ENCODE peak calls at places on chromosome 16, in seven cellular contexts. S, H, L, F, N, W and O are unnamed samples.

GRCh38 chr16:86680661-86681439 is 102.5 kb downstream of the FOXL1 start:
- DNase-seq in H (no peak), L (no peak), S (no peak), F (no peak), N (no peak), W (no peak), O (no peak)

GRCh38 chr16:84065536-84066132 is 23.0 kb upstream of the SLC38A8 start:
- DNase-seq in W (peak), N (peak), S (peak), L (no peak), F (peak), H (no peak), O (no peak)

GRCh38 chr16:25676820-25677219 is 14.9 kb upstream of the HS3ST4 start:
- DNase-seq in N (no peak), S (no peak), F (no peak), H (no peak), W (no peak), L (no peak), O (no peak)

GRCh38 chr16:48831081-48831722 is 221.2 kb upstream of the N4BP1 start:
- DNase-seq in N (peak), H (no peak), L (no peak), F (no peak), W (no peak), S (no peak), O (no peak)

GRCh38 chr16:68529608-68529930 is 9.5 kb upstream of the ZFP90 start:
- DNase-seq in W (no peak), H (no peak), F (no peak), L (no peak), N (no peak), S (no peak), O (no peak)

GRCh38 chr16:57316390-57317017 is 32.0 kb upstream of the PLLP start:
- DNase-seq in S (peak), W (peak), N (no peak), H (no peak), F (peak), L (no peak), O (no peak)

GRCh38 chr16:24282129-24282528 is 26.0 kb downstream of the CACNG3 start:
- DNase-seq in L (no peak), N (no peak), W (no peak), F (no peak), H (no peak), S (no peak), O (no peak)

GRCh38 chr16:49018259-49018931 is 263.2 kb downstream of the CBLN1 start:
- DNase-seq in L (no peak), W (no peak), N (no peak), H (no peak), F (no peak), S (no peak), O (no peak)

GRCh38 chr16:89507834-89508590 is at the start of gene SPG7:
- DNase-seq in L (peak), W (peak), S (peak), F (peak), N (peak), H (peak), O (peak)

GRCh38 chr16:66717776-66718175 is 21.2 kb upstream of the CMTM4 start:
- DNase-seq in S (no peak), N (no peak), F (no peak), W (no peak), L (no peak), H (no peak), O (no peak)

GRCh38 chr16:22843856-22844255 is 29.9 kb downstream of the HS3ST2 start:
- DNase-seq in N (no peak), F (no peak), S (no peak), H (no peak), L (no peak), W (no peak), O (no peak)

GRCh38 chr16:68355447-68356248 is 44.8 kb downstream of the PRMT7 start:
- DNase-seq in N (no peak), W (no peak), S (no peak), H (peak), F (no peak), L (no peak), O (no peak)

GRCh38 chr16:59597269-59597668 is 863.2 kb upstream of the GOT2 start:
- DNase-seq in F (peak), W (no peak), N (no peak), S (no peak), L (no peak), H (no peak), O (no peak)

GRCh38 chr16:78113258-78113657 is 13.8 kb downstream of the WWOX start:
- DNase-seq in N (no peak), F (no peak), H (no peak), W (no peak), S (no peak), L (no peak), O (no peak)

GRCh38 chr16:71542377-71542776 is 16.2 kb downstream of the CHST4 start:
- DNase-seq in F (peak), S (no peak), W (peak), L (peak), N (peak), H (peak), O (peak)

GRCh38 chr16:89727406-89728120 is 6.2 kb downstream of the ZNF276 start:
- DNase-seq in H (no peak), N (peak), L (no peak), F (no peak), S (no peak), W (no peak), O (no peak)

GRCh38 chr16:83971165-83972130 is 3.4 kb downstream of the NECAB2 start:
- DNase-seq in S (no peak), H (no peak), N (no peak), F (no peak), W (no peak), L (no peak), O (no peak)

GRCh38 chr16:83356266-83356665 is 451.5 kb upstream of the HSBP1 start:
- DNase-seq in L (no peak), N (peak), W (no peak), F (peak), S (peak), H (peak), O (no peak)

GRCh38 chr16:15777533-15778203 is 79.2 kb downstream of the MYH11 start:
- DNase-seq in H (peak), W (peak), F (peak), S (peak), N (no peak), L (no peak), O (no peak)
- TF ChIP-seq CTCF in H (peak), W (no peak), F (peak), S (peak), N (peak), L (no peak), O (no peak)

DNA sequence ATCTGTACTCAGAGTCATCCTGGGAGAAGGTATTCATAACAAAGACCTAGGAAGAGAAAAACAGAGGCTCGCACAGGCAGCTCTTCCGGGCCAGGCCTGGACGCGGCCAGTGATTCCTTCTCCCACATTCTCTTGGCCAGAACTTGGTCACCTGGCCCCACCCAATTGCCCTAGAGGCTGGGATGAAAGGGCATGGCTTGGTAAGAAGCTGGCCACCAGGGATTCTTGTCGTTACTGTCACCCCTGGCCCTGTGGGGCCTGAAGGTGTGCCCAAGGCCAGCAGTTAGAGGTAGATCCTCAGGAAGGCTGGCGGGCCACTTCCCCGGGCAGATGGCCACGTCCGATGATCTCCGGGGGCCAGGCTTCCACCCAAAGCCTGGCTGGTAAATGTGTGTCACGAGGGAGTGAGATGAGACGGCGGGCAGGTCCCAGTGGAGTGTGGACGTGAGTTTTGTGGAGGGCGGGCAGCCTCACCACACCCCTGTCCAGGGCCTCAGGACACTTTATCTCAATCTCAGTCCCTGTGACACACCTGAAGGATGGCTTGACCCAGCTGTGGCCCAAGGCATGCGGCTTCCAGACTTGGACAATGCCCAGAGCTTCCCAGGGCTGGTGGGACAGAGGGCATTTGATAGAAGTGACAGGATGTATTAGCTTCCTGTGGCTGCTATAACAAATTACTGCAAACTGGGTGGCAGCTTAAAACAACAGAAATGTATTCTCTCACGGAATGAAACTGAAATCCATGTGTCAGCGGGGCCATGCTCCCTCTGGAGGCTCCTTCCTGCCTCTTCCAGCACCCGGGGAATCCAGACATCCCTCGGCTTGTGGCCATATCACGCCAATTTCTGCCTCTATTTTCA is 66.3 kb upstream of the GSE1 start:
- DNase-seq in S (no peak), F (no peak), W (no peak), N (no peak), L (no peak), H (no peak), O (no peak)
- TF ChIP-seq CTCF in S (peak), F (no peak), W (no peak), N (peak), L (no peak), H (no peak), O (no peak)

GRCh38 chr16:58346831-58347371 is 45.4 kb upstream of the GINS3 start:
- DNase-seq in F (no peak), H (no peak), N (no peak), S (no peak), L (no peak), W (no peak), O (no peak)

GRCh38 chr16:58348986-58349385 is 43.3 kb upstream of the GINS3 start:
- DNase-seq in L (no peak), F (no peak), S (no peak), H (no peak), N (no peak), W (no peak), O (no peak)

DNA sequence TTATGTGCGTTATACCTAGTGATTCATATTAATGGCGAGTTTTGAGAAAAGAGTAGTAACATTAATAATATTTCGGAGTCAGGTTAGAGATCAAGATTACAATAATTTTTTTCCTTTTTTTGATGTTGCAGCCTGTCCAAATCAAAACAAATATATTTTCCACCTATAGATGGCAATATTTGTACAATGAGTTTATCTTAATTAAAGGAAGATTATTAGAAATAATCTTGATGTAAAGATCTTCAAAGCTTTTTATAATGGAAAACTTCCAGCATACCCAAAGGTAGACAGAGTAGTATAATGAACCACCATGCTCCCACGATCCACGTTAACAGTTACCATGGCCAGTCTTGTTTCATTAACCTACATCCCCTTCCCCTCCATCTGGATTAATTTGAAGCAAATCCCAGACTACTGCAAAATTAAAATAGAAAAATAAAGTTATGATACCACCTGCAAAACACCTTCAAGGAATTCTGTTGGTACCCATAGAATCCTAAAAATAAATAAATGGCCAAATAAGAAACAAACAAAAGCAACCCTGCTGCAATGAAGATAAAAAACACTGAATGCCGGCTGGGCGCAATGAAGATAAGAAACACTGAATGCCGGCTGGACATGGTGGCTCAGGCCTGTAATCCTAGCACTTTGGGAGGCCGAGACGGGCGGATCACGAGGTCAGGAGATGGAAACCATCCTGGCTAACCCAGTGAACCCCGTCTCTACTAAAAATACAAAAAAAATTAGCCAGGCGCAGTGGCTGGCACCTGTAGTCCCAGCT is 46.5 kb upstream of the GINS3 start:
- DNase-seq in S (no peak), L (no peak), N (no peak), W (no peak), F (no peak), H (no peak), O (no peak)
- TF ChIP-seq CTCF in S (peak), L (no peak), N (peak), W (no peak), F (peak), H (no peak), O (peak)

DNA sequence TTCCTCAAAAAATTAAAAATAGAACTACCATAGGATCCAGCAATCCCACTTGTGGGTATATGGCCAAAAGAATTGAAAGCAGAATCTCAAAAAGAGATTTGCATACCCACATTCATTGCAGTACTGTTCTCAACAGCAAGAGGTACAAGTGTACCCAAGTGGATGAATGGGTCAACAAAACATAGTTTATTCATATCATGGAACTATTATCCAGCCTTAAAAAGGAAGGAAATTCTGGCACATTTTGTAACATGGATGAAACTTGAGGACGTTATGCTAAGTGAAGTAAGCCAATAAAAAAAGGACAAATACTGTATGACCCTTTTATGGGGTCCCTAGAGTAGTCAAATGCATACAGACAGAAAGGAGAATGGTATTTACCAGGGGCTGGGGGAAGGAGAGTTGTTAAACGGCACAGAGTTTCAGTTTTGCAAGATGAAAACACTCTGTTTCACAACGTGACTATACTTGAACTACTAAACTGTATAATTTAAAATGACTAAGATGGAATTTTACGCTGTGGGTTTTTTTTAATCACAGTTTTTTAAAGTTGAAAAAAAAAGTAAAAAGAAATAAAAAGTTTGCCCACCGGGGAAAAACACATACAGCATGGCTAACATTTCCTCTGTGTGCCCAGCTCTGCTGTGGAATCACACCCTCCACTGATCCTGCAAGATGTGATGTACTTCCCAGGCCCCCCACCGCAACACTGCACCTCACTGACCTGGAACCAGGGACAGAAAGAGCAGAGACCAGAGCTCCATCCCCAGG is 6.1 kb downstream of the TVP23A start:
- DNase-seq in L (no peak), N (no peak), F (no peak), W (no peak), S (no peak), H (peak), O (no peak)
- TF ChIP-seq CTCF in L (no peak), N (no peak), F (no peak), W (no peak), S (no peak), H (no peak), O (no peak)

DNA sequence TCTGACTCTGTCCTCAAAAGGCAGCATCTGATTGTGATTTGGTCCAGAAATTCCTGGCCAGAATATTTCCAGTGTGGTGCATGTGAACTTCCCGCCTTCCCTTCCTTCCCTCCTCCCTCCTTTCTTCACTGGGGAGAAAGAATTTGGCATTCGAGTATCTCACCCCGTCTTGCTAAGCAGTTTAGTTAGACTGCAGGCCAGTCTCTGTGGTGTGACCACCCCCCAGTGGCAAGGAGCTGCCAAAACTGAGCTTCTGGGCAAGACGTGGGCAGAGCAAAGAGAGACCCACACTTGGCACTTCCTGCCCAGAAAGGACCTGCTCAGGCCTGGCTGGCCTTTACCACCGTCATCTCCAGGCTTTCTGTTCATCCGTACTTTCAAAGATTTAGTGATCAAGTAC is 36.4 kb downstream of the SNX20 start:
- DNase-seq in W (no peak), H (peak), L (peak), F (no peak), N (no peak), S (no peak), O (no peak)
- TF ChIP-seq CTCF in W (peak), H (peak), L (peak), F (peak), N (peak), S (peak), O (no peak)

DNA sequence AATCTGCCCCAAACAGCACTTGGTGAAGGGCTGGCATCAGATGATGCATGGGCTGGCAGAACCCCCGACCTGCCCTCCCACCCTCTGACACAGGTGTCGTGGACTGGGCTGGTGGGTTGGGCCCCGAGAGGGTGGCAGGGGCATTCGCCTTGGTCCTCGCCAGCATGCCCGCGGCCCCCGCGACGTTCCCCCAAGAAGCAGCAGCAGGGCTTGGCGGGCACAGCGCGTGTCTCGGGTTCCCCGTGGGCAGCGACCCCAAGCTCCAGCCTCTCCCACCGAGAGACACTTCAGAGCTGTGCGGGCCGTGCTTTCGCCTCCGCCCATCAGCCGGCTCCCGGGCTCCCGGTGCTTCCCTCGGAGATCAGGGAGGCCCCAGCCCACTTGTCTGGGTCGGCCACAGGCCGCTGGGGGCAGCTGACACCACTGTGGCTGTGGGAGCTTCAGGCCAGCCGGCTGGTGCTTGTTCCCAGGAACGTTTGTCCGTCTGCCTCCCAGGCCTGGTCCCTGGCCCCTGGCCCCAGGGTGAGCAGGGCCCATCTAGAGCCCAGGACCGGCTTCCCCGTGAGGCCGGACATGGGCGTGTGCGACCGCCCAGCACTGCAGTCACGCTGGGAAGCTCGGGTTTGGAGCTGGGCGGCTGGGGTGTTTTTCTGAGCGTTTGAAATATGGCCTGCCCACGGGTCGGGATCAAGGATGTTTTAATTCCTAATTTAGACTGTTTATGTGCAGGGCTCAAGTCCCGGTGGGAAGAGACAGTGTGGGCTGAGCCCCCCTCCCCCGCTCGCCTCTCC is 16.6 kb downstream of the CACNA1H start:
- DNase-seq in S (no peak), N (no peak), L (no peak), F (no peak), H (no peak), W (no peak), O (no peak)
- TF ChIP-seq CTCF in S (no peak), N (no peak), L (no peak), F (no peak), H (no peak), W (no peak), O (no peak)

DNA sequence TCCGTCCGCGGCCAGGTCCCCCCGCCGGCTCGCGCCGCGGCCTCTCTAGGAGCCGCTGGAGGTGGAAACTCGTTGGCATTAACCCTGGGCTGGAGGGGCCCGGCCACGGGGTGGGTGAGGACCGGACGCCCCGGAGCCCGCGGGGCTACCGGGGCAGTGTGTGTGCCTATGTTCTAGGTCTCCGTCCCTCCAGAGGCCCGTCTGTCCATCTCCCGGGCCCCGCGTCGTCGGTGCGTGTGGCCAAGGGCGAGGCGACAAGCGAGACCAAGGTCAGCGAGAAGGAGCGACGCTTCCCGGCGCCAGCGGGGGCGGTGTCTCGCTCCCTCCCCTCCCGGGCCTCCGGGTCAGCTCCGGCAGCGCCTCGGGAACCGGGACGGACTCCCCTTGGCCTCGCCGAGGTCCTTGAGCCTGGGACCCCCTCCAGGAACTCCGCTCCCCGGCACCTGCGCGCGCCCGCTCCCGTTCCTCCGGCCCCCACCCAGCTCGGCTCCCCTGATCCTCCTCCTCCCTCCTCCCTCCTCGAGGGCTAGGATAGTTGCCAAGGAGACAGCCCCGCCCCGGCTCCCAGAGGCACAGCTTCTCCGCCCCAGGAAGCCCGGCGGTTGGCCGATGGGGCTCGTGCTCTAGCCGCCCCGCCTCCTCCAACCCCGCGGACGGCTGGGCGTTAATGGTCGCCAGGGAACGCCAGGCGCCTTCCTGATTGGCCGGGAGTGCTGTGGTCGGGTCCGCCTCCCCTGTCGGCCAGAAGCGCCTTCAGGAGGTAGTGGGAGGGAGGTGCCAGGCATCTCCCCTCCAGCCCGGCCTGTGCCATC is 663 bp upstream of the ZNF768 start:
- DNase-seq in F (peak), S (peak), W (peak), L (peak), N (peak), H (peak), O (peak)
- TF ChIP-seq CTCF in F (peak), S (peak), W (peak), L (peak), N (peak), H (peak), O (no peak)